ENCODE peak calls at places on chromosomes 5 and 9, in six cellular contexts. M is AG10803, C is ascending aorta, J is AG04450, K is IMR-90, W is HFFc6. Q is an unnamed sample.

GRCh38 chr5:86861514-86861913 is 243.8 kb downstream of the COX7C start:
- DNase-seq in K (no peak), W (no peak), M (no peak), C (no peak), J (no peak), Q (no peak)

GRCh38 chr5:4065472-4066320 is 470.1 kb downstream of the IRX1 start:
- DNase-seq in M (no peak), K (no peak), C (no peak), J (no peak), W (no peak), Q (peak)

GRCh38 chr5:116137544-116138378 is 52.9 kb downstream of the COMMD10 start:
- DNase-seq in J (peak), K (peak), M (peak), C (no peak), W (peak), Q (peak)

GRCh38 chr9:4661165-4662095 is 664 bp upstream of the PLPP6 start:
- DNase-seq in W (no peak), C (no peak), M (no peak), K (peak), J (no peak), Q (peak)

GRCh38 chr9:98538626-98539031 is 170.1 kb downstream of the GABBR2 start:
- DNase-seq in M (peak), J (no peak), K (peak), C (no peak), W (no peak), Q (no peak)

GRCh38 chr9:136354592-136355085 is 8.9 kb downstream of the DNLZ start:
- DNase-seq in M (peak), C (no peak), W (peak), J (no peak), K (peak), Q (no peak)

GRCh38 chr5:33237471-33237870 is 203.3 kb upstream of the TARS1 start:
- DNase-seq in C (no peak), K (no peak), J (no peak), M (no peak), W (no peak), Q (no peak)

GRCh38 chr9:120416816-120417427 is 163.0 kb downstream of the CDK5RAP2 start:
- DNase-seq in J (no peak), C (no peak), M (peak), W (no peak), K (no peak), Q (no peak)

DNA sequence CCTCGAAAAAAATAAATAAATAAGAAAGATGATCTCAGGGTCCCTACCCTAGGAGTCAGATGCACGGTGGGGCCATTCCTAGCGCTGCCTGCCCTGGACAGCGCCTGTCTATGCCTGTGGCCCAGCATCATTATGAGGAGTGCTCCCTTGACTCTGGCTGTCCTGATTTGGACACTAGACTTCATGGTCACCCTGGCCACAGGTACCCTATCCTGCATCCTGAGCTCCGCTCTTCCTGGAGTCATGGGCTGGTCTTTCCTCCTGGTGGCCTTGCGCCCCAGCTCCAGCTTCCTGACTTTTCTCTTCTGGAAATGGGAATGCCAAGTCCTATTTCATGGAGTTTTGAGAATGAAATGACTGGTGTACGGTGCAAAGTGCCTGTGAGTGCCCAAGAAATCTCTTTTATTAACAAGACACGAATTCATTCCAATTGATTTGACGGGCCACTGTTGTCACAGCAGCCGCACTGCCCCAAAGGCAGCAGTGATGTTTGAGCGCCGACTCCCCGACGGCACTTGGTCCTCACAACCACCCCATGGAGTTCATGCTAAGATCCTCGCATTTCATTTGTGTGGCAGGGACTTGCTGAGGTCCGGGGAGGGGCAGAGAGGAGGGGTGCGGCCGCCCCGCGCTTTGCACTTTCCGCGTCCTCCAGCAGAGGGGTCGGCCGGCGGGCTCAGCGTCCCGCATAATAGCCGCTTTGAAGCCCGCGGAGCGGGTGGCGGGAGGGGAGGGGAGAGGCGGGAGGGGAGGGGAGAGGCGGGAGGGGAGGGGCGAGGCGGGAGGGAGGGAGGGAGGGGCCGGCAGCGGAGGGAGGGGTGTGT is 453 bp upstream of the AIF1L start:
- DNase-seq in J (no peak), M (no peak), K (no peak), C (no peak), W (no peak), Q (no peak)
- TF ChIP-seq CTCF in J (peak), M (no peak), K (peak), C (no peak), W (no peak), Q (no peak)

GRCh38 chr9:89060790-89061189 is 69.5 kb downstream of the S1PR3 start:
- DNase-seq in C (no peak), K (no peak), J (no peak), W (no peak), M (no peak), Q (no peak)

GRCh38 chr9:89059925-89060506 is 68.7 kb downstream of the S1PR3 start:
- DNase-seq in K (no peak), M (no peak), C (no peak), J (no peak), W (no peak), Q (no peak)

GRCh38 chr9:89065921-89066320 is 74.7 kb downstream of the S1PR3 start:
- DNase-seq in K (no peak), W (no peak), J (no peak), C (no peak), M (no peak), Q (no peak)
- TF ChIP-seq CTCF in K (no peak), W (no peak), J (no peak), C (no peak), M (no peak), Q (no peak)

DNA sequence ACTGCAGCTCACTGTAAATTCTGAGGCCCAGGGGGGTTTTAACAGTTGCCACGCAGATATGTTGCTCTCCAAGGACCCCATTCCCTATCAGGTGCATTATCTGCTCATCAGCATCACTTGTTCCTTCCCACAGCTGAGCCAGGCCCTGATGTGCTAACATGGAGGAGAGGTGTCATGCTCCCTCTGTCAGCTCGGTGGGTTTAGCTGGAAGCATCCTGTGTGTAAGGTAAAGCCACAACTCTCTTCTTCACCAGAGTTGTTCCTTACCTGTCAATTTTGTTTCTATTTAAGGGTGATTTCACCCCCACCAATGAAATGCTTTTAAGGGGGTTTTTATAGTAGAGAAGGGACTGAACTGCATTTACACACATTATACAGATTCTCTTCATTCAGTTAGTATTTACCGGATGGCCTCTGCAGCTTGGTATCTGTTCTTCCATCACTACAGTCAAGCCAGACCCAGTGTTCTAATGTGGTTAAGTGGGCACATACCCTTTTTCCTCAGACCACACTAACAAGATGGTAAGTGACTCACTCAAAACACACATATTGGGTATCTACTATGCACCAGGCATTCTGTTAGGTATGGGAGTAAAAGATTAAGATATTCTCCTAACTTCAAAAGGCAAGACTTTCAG is 205.4 kb downstream of the DCP2 start:
- DNase-seq in J (no peak), K (no peak), C (no peak), W (no peak), M (no peak), Q (no peak)
- TF ChIP-seq CTCF in J (no peak), K (no peak), C (no peak), W (no peak), M (no peak), Q (no peak)

GRCh38 chr5:175656966-175657365 is 905 bp upstream of the HRH2 start:
- DNase-seq in J (no peak), C (no peak), M (no peak), K (no peak), W (no peak), Q (no peak)

GRCh38 chr5:175659546-175660248 is 1.8 kb downstream of the HRH2 start:
- DNase-seq in J (no peak), M (no peak), C (no peak), K (no peak), W (no peak), Q (no peak)

GRCh38 chr5:175657593-175658271 is at the start of gene HRH2:
- DNase-seq in J (no peak), K (no peak), W (no peak), C (no peak), M (no peak), Q (no peak)

GRCh38 chr5:175655411-175655810 is 2.5 kb upstream of the HRH2 start:
- DNase-seq in W (no peak), C (no peak), M (no peak), K (no peak), J (no peak), Q (no peak)

DNA sequence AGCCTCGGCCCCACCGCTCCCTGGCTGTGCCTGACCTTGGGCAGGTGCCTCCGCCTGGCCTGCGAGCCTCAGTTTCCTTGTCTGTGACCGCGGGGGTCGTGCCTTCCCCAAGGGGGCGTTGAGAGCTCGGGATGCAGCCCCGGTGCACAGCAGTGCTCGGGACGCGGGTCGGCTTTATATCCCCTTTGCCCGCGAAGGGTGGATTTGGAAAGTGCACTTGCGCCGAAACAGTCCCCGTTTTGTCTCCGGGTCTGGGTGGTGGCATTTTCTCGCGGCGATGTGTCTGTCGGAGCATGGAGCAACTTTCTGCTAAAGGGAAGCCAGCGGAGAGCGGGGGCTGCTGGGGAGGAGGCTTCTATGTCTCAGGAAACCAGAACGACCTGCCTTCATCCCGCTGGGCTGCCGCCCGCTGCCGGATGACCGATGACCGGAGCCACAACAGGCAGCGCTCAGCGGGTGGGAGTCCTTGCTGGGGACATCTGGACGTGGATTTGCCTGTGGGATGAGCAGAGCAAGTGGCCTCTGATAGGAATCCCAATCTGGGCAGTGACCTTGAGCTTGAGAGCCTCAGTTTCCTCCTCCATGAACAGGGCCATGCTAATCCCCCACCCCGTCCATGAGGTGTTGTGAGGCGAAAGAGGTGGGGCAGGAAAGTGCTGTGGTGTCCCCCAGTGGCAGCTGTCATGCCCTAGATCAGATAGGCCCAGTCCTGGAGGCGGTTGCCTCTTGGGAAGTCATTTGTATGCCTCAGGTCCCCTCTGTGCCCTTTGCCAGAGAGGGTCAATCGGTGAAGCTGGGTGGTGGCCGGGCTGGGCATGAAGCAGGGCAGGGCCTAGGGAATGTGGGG is 651 bp downstream of the HRH2 start:
- DNase-seq in M (no peak), W (no peak), J (no peak), C (no peak), K (no peak), Q (no peak)
- TF ChIP-seq CTCF in M (no peak), W (no peak), J (no peak), C (no peak), K (no peak), Q (no peak)

GRCh38 chr5:77851229-77852067 is 75.3 kb upstream of the TBCA start:
- DNase-seq in M (peak), W (no peak), K (peak), C (no peak), J (no peak), Q (peak)

GRCh38 chr5:77853353-77853907 is 77.3 kb upstream of the TBCA start:
- DNase-seq in W (no peak), M (no peak), C (no peak), J (no peak), K (no peak), Q (no peak)

GRCh38 chr5:77852514-77853352 is 76.6 kb upstream of the TBCA start:
- DNase-seq in W (peak), M (peak), J (no peak), C (no peak), K (peak), Q (peak)

GRCh38 chr5:77852068-77852513 is 76.0 kb upstream of the TBCA start:
- DNase-seq in K (no peak), M (no peak), C (no peak), W (no peak), J (no peak), Q (no peak)

GRCh38 chr5:77855369-77855768 is 79.2 kb upstream of the TBCA start:
- DNase-seq in M (no peak), K (no peak), W (no peak), J (no peak), C (no peak), Q (no peak)
- TF ChIP-seq CTCF in M (no peak), K (no peak), W (no peak), J (no peak), C (no peak), Q (no peak)

GRCh38 chr5:54947187-54947586 is 38.2 kb downstream of the ESM1 start:
- DNase-seq in C (no peak), J (no peak), M (no peak), K (no peak), W (no peak), Q (no peak)
- TF ChIP-seq CTCF in C (no peak), J (no peak), M (no peak), K (no peak), W (no peak), Q (no peak)

GRCh38 chr9:93020785-93021670 is 37.5 kb upstream of the SUSD3 start:
- DNase-seq in W (no peak), C (no peak), K (no peak), J (no peak), M (no peak), Q (no peak)
- TF ChIP-seq CTCF in W (no peak), C (no peak), K (no peak), J (no peak), M (no peak), Q (no peak)

GRCh38 chr9:75186767-75187380 is 98.6 kb downstream of the OSTF1 start:
- DNase-seq in C (no peak), J (no peak), M (peak), K (peak), W (peak), Q (peak)
- TF ChIP-seq CTCF in C (peak), J (peak), M (peak), K (peak), W (peak), Q (peak)

DNA sequence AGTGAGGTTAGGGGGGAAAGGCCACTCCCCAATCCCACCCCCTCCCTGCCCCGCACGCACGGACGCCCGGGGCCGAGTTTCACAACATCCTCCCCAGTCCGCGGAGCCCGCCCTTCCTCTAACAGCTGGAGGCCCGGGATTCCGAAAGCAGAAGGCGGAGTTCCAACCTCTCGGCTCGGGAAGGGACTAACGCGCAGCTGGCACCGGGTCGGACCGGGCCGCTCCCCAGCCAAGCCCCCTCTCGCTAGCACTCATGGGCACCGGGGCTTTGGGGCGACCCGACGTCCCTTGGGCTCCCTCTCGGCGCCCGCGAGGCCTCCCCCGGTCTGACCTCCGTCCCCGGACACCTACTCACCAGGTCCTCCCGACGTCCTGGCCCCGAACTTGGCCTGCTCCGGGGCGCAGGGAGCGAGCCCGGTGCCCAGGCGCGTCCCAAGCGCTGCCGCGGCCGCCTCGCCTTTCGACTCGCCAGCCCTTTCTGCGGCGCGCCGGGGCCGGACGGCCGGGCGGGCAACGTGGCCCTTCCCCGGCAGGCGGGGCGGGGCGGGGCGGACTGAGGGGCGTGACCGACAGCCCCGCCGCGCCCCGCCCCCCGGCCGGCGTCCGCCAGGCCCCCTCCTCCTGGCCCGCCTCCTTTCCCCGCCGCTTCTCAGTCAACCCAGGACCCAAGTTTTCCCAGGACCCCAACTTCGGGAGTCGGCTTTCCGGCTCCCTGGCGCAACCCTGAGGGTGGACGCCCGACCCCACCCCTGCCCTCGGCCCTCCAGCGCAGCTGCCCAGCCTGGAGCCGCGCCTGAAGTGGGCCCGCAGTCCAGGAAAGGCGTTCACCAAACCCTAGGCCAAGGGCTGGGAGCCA is at the start of gene MGAT1:
- DNase-seq in W (peak), J (no peak), K (peak), M (peak), C (peak), Q (peak)
- TF ChIP-seq CTCF in W (no peak), J (no peak), K (no peak), M (no peak), C (no peak), Q (no peak)